ENCODE peak calls at places on chromosomes 11 and 22, in four cellular contexts. R is sigmoid colon, P is lower leg skin, O is HCT116. E is an unnamed sample.

GRCh38 chr11:117143390-117143789 is 697 bp upstream of the PAFAH1B2 start:
- DNase-seq in R (peak), P (peak), O (no peak), E (peak)

GRCh38 chr11:12125609-12126149 is 15.3 kb downstream of the MICAL2 start:
- DNase-seq in R (no peak), P (no peak), O (peak), E (no peak)

GRCh38 chr22:43881091-43882061 is 10.4 kb downstream of the PNPLA5 start:
- DNase-seq in R (peak), P (no peak), O (no peak), E (no peak)

GRCh38 chr22:42676059-42676607 is 26.9 kb upstream of the CYB5R3 start:
- DNase-seq in R (no peak), P (no peak), O (no peak), E (peak)

GRCh38 chr22:41078975-41079374 is 13.4 kb upstream of the EP300 start:
- DNase-seq in R (no peak), P (no peak), O (no peak), E (no peak)

GRCh38 chr11:126267650-126268049 is 1.0 kb downstream of the SRPRA start:
- DNase-seq in R (no peak), P (no peak), O (no peak), E (no peak)

GRCh38 chr11:44711772-44712608 is 14.8 kb upstream of the TSPAN18 start:
- DNase-seq in R (no peak), P (no peak), O (no peak), E (no peak)

GRCh38 chr11:119758291-119758690 is 29.3 kb upstream of the NECTIN1 start:
- DNase-seq in R (no peak), P (no peak), O (no peak), E (no peak)

GRCh38 chr22:37639771-37640590 is 512 bp downstream of the SH3BP1 start:
- DNase-seq in R (no peak), P (no peak), O (no peak), E (no peak)

GRCh38 chr11:573146-573759 is 3.0 kb upstream of the PHRF1 start:
- DNase-seq in R (no peak), P (no peak), O (no peak), E (no peak)

GRCh38 chr11:76030973-76031590 is 175.2 kb downstream of the WNT11 start:
- DNase-seq in R (no peak), P (no peak), O (no peak), E (no peak)

GRCh38 chr11:58609723-58610122 is 12.7 kb upstream of the CNTF start:
- DNase-seq in R (no peak), P (no peak), O (no peak), E (no peak)

GRCh38 chr11:121717296-121717695 is 264.5 kb upstream of the SORL1-AS1 start:
- DNase-seq in R (no peak), P (no peak), O (no peak), E (no peak)

GRCh38 chr11:13368041-13368446 is 90.5 kb downstream of the BMAL1 start:
- DNase-seq in R (no peak), P (no peak), O (no peak), E (no peak)

GRCh38 chr11:32105871-32106312 is 15.0 kb downstream of the RCN1 start:
- DNase-seq in R (no peak), P (no peak), O (no peak), E (no peak)

GRCh38 chr22:28711820-28712777 is 29.5 kb downstream of the CHEK2 start:
- DNase-seq in R (no peak), P (peak), O (no peak), E (peak)

GRCh38 chr11:103829596-103829995 is 206.8 kb upstream of the DDI1 start:
- DNase-seq in R (no peak), P (no peak), O (no peak), E (no peak)

GRCh38 chr11:69878927-69879733 is 59.9 kb upstream of the FGF3 start:
- DNase-seq in R (peak), P (no peak), O (no peak), E (no peak)

GRCh38 chr11:11581493-11581880 is 40.3 kb downstream of the GALNT18 start:
- DNase-seq in R (no peak), P (no peak), O (no peak), E (no peak)

GRCh38 chr22:49013707-49014106 is 814.0 kb downstream of the BRD1 start:
- DNase-seq in R (peak), P (peak), O (no peak), E (no peak)

GRCh38 chr11:118398797-118399564 is 2.4 kb upstream of the ATP5MG start:
- DNase-seq in R (no peak), P (no peak), O (no peak), E (no peak)

GRCh38 chr22:24926849-24927579 is 19.5 kb downstream of the LHFPL7 start:
- DNase-seq in R (no peak), P (no peak), O (no peak), E (no peak)

DNA sequence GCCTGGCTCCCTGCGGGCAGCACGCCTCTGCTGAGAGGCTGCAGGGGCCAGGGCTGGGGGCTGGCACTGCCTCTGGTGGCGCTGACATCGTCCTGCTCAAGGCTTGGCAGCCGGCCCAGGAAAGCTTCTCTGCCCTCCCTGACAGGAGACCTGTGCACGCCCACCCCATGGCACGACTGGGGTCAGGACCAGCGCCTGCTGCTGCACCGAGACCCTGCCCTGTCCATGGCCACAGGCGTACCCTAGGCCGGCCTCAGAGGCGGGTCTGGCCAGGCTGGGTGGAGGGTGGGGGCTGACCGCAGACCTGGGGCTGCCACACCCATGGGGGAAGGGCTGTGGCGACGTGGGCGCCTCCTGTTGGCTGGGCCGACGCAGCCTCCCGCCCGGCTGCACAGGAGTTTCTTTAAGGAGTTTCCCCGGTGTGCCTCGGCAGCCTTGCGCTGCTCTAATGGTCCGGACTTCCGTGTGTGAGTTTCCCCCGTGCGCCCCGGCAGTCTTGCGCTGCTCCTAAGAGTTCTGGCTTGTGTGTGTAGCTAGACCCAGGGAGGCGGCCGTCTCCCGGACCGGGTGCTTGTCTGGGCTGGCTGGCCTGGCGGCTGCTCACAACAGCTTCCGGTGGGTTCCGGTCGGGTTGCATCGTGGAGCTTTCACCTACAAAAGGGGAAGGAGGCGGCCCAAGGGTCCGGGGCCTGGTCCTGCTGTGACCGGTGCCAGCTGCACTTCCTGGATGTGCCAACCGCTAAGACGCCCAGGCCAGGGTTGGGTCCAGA is 4.7 kb downstream of the TRABD start:
- DNase-seq in R (peak), P (peak), O (peak), E (peak)
- TF ChIP-seq POLR2A in R (no peak), P (no peak), O (peak), E (no peak)

DNA sequence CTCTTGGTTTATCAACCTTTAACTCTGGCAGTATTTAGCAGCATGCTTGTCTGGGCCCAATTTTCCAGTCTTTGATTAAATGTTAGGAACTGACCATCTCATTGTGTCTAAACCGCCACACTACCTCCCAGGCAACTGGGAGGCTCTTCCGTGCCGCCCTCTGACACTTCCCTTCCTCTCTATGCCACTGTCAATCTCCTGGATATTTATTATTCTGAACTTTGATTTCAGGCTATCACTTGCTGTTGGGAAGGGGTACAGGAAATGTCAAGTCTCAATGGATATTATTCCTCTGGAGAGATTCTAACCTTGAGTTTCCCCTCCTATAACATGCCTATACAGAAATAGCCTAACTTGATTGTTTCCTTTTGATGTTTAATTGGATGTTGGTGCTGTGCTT is 222.9 kb upstream of the NARS2 start:
- DNase-seq in R (no peak), P (no peak), O (no peak), E (no peak)
- TF ChIP-seq POLR2A in R (no peak), P (no peak), O (no peak), E (no peak)

GRCh38 chr11:122735031-122735430 is 79.5 kb downstream of the UBASH3B start:
- DNase-seq in R (no peak), P (no peak), O (no peak), E (no peak)
- TF ChIP-seq POLR2A in R (no peak), P (no peak), O (no peak), E (no peak)

GRCh38 chr11:112977620-112978212 is 16.5 kb downstream of the NCAM1 start:
- DNase-seq in R (peak), P (peak), O (no peak), E (peak)
- TF ChIP-seq POLR2A in R (no peak), P (no peak), O (no peak), E (no peak)

GRCh38 chr11:64185323-64186204 is at the start of gene STIP1:
- DNase-seq in R (peak), P (peak), O (peak), E (peak)

GRCh38 chr11:64181506-64182411 is 4.2 kb upstream of the STIP1 start:
- DNase-seq in R (peak), P (peak), O (peak), E (peak)

GRCh38 chr11:64180871-64181270 is 5.1 kb upstream of the STIP1 start:
- DNase-seq in R (no peak), P (no peak), O (no peak), E (no peak)

GRCh38 chr11:64183890-64184289 is 2.1 kb upstream of the STIP1 start:
- DNase-seq in R (no peak), P (no peak), O (no peak), E (no peak)

GRCh38 chr11:64186205-64187165 is 514 bp downstream of the STIP1 start:
- DNase-seq in R (peak), P (no peak), O (no peak), E (no peak)
- TF ChIP-seq POLR2A in R (no peak), P (no peak), O (no peak), E (peak)

GRCh38 chr11:65429724-65430405 is 7.3 kb downstream of the NEAT1 start:
- DNase-seq in R (peak), P (no peak), O (no peak), E (peak)
- TF ChIP-seq POLR2A in R (no peak), P (no peak), O (peak), E (no peak)

GRCh38 chr11:73142128-73142377 is at the start of gene FCHSD2:
- DNase-seq in R (no peak), P (no peak), O (no peak), E (no peak)

GRCh38 chr11:73141031-73141308 is 1.1 kb downstream of the FCHSD2 start:
- DNase-seq in R (no peak), P (no peak), O (no peak), E (no peak)

GRCh38 chr11:73143126-73143838 is 1.2 kb upstream of the FCHSD2 start:
- DNase-seq in R (no peak), P (no peak), O (no peak), E (no peak)

GRCh38 chr11:73140213-73141030 is 1.7 kb downstream of the FCHSD2 start:
- DNase-seq in R (no peak), P (no peak), O (no peak), E (peak)

DNA sequence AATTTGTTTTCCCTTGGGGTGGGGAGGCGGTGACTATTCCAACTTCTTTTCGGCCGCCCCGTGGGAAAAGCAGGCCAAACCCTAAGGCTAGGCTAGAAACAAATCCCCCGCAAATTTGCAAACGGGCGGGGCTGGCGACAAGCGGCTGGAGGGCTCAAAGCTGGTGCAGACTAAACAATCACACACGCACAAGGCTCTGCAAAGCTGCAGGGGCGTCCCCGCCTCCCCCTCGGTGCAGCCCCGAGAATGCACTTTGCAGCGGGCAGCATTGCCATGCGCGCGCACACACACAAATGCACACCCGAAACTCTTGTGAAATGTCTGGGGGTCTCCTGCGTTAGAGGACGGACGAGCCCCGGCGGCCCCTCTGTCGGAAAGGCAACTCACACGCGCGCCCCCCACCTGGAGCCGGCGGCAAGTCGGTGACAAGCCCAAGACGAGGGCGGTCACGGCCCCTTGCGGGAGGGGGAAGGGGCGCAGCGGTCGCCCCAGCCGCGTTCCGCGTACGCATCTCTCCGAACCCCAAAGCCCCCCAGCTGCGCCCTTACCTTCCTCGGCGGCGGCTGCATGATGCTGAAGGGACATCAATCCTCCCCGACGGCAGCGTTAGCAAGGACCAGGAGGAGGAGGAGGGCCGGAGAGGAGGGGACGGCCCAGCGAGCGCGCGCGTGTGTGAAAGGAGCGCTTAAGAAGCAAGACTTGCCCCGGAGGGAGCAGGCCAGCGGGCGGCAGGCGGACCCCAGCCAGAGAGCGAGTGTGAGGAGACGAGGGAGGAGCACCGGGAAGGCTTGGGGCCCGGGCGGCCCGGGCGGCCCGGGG is 600 bp downstream of the FCHSD2 start:
- DNase-seq in R (peak), P (peak), O (peak), E (peak)
- TF ChIP-seq POLR2A in R (no peak), P (no peak), O (no peak), E (peak)